ENCODE peak calls at places on chromosomes 1 and 21, in eight cellular contexts. A, D, S, Q, M, B, K and Y are unnamed samples.

GRCh38 chr1:67838180-67838912 is 5.1 kb upstream of the GNG12 start:
- DNase-seq in A (no peak), D (no peak), S (no peak), Q (no peak), M (no peak), B (no peak), K (no peak), Y (no peak)

GRCh38 chr1:145846191-145846590 is 761 bp downstream of the NUDT17 start:
- DNase-seq in A (no peak), D (no peak), S (peak), Q (no peak), M (no peak), B (peak), K (no peak), Y (peak)

GRCh38 chr1:198330982-198331620 is 174.3 kb downstream of the NEK7 start:
- DNase-seq in A (no peak), D (no peak), S (no peak), Q (no peak), M (no peak), B (no peak), K (no peak), Y (no peak)

GRCh38 chr1:165443539-165444289 is 1.2 kb downstream of the RXRG start:
- DNase-seq in A (peak), D (no peak), S (peak), Q (no peak), M (no peak), B (no peak), K (no peak), Y (no peak)

GRCh38 chr1:115641762-115642167 is at the start of gene VANGL1:
- DNase-seq in A (peak), D (peak), S (peak), Q (peak), M (peak), B (peak), K (peak), Y (peak)

GRCh38 chr1:17538428-17539130 is 919 bp upstream of the ARHGEF10L start:
- DNase-seq in A (peak), D (no peak), S (peak), Q (no peak), M (no peak), B (no peak), K (no peak), Y (no peak)

GRCh38 chr1:116820362-116820761 is 66.1 kb downstream of the CD2 start:
- DNase-seq in A (no peak), D (no peak), S (no peak), Q (no peak), M (no peak), B (no peak), K (no peak), Y (no peak)

GRCh38 chr1:67572594-67573221 is 112.3 kb upstream of the GADD45A start:
- DNase-seq in A (no peak), D (peak), S (no peak), Q (no peak), M (peak), B (no peak), K (no peak), Y (no peak)

GRCh38 chr1:55275151-55275748 is 60.1 kb upstream of the USP24 start:
- DNase-seq in A (no peak), D (no peak), S (no peak), Q (no peak), M (no peak), B (peak), K (no peak), Y (no peak)

GRCh38 chr21:15774590-15774989 is 44.8 kb downstream of the USP25 start:
- DNase-seq in A (no peak), D (no peak), S (no peak), Q (no peak), M (no peak), B (no peak), K (no peak), Y (no peak)

GRCh38 chr21:45602106-45602505 is 41.4 kb upstream of the PCBP3 start:
- DNase-seq in A (no peak), D (no peak), S (no peak), Q (no peak), M (no peak), B (no peak), K (peak), Y (no peak)

GRCh38 chr1:3213730-3214129 is 144.7 kb downstream of the PRDM16 start:
- DNase-seq in A (no peak), D (no peak), S (no peak), Q (no peak), M (peak), B (no peak), K (no peak), Y (no peak)

GRCh38 chr1:53334781-53335180 is 6.9 kb upstream of the LRP8 start:
- DNase-seq in A (no peak), D (peak), S (peak), Q (no peak), M (peak), B (no peak), K (peak), Y (no peak)

DNA sequence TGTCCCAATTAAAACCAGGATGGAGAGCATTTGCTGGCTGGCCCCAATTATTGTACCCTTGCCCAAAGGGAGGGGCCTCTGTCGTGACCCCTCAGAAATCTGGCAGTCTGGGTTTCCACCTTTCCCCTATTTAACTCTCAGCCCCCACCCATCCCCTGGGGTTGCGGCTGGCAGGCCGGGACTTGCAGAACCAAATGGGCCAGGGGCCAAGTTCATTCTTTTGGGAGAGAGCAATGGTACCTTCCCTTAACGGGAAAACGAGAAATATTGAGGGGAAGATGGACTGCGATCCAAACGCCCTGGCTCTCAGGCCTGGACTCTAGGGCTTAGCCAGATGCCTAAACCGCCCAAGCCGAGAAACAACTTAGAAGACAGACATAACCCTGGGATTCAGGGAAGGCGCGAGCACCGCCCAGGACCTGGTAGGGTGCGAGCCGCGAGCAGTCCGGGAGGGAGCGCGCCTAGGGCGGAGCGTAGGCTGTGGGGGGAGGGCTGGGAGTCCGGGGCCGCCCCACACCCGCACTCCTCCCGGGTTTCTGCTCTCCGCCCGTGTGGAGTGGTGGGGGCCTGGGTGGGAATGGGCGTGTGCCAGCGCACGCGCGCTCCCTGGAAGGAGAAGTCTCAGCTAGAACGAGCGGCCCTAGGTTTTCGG is at the start of gene SLC27A3:
- DNase-seq in A (peak), D (peak), S (peak), Q (peak), M (peak), B (peak), K (peak), Y (peak)
- TF ChIP-seq POLR2AphosphoS5 in A (peak), D (peak), S (peak), Q (peak), M (peak), B (no peak), K (no peak), Y (no peak)

GRCh38 chr1:90987860-90988259 is 34.0 kb downstream of the ZNF644 start:
- DNase-seq in A (no peak), D (no peak), S (no peak), Q (no peak), M (no peak), B (no peak), K (no peak), Y (no peak)
- TF ChIP-seq POLR2AphosphoS5 in A (no peak), D (no peak), S (no peak), Q (no peak), M (no peak), B (no peak), K (no peak), Y (no peak)

DNA sequence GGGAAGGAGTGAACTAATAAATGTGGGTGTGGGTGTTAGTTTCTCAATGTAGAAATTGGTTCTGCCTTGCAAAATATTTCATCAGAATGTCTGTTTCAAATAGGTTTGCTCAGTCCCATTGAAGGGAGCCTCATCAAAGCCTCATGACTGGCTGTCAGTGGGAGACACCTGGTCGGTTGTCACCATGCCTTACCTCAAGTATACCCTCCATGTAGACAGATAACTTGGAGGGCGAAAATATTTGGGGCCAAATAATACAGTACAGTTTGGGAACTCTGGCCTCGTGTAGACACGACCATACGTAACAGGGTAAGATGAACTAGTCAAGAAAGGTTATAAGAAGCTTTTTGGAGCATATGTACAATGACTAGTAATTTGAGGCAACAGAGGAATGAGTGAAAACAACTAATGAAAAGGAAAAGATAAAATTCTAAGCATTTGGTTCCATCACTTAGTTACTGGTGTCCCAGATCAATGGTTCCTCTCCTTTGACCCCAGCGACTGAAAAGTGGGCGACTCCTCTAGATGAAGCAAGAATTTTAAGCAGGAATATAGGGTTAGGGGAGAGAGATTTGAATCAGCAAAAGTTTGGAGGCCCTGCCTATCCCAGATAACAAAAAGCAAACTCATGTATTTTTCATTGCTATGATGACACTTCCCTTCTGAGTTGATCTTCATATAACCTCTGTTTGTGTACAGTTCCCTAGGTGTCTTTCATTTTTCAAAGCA is 163.9 kb downstream of the LRRC40 start:
- DNase-seq in A (no peak), D (no peak), S (no peak), Q (no peak), M (no peak), B (peak), K (no peak), Y (no peak)
- TF ChIP-seq POLR2AphosphoS5 in A (no peak), D (no peak), S (no peak), Q (no peak), M (no peak), B (no peak), K (no peak), Y (no peak)

DNA sequence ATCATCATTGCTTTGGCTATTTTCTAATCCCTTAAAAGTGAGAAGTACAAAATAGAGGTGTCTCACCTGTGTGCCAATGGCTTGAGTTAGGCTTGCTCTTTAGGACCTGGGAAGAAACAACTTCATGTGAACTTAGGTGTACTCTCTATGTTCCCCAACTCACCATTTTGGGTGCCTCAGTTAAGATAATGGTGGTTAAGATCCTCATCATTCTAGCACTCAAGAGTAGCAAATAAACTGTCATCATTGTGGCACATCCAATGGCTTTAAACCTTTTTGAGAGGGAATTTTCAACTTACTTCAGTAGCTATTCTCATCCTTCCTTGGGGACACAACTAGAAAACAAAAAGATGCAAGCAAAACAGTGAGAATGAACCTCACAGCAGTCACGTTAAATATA is 1.3 kb downstream of the GAS5 start:
- DNase-seq in A (no peak), D (no peak), S (no peak), Q (no peak), M (no peak), B (no peak), K (no peak), Y (no peak)
- TF ChIP-seq POLR2AphosphoS5 in A (no peak), D (no peak), S (peak), Q (no peak), M (no peak), B (no peak), K (no peak), Y (no peak)

GRCh38 chr1:156616463-156616862 is 2.8 kb upstream of the HAPLN2 start:
- DNase-seq in A (peak), D (peak), S (no peak), Q (no peak), M (no peak), B (peak), K (no peak), Y (no peak)
- TF ChIP-seq POLR2AphosphoS5 in A (peak), D (peak), S (no peak), Q (peak), M (no peak), B (peak), K (no peak), Y (no peak)

GRCh38 chr1:2133039-2133878 is 61.3 kb downstream of the FAAP20 start:
- DNase-seq in A (peak), D (peak), S (peak), Q (peak), M (peak), B (peak), K (peak), Y (peak)
- TF ChIP-seq POLR2AphosphoS5 in A (peak), D (peak), S (no peak), Q (peak), M (peak), B (no peak), K (peak), Y (no peak)

GRCh38 chr1:23964235-23964668 is 4.6 kb downstream of the PNRC2 start:
- DNase-seq in A (no peak), D (no peak), S (no peak), Q (no peak), M (no peak), B (no peak), K (no peak), Y (no peak)
- TF ChIP-seq POLR2AphosphoS5 in A (peak), D (no peak), S (no peak), Q (no peak), M (peak), B (no peak), K (no peak), Y (peak)

DNA sequence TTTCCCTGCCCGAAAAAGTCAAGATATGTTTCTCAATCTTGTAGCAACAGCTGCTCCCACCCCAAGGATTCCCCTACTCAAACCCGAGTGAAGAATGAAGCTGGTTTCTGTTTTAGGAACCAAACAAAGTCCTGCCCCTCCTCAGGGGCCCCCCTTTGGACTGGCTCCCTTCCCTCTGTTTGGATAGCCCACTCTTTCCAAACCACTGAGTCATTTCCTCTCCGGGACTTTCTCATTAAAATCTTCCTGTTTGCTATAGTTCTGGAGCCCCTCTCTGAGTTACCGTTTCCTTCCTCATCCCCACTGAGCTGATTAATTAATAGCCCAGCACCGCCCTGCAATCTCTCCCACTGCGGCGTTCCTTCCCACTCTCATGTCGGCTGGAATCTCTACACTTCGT is 101.0 kb downstream of the TSEN15 start:
- DNase-seq in A (no peak), D (no peak), S (no peak), Q (peak), M (no peak), B (no peak), K (no peak), Y (no peak)
- TF ChIP-seq POLR2AphosphoS5 in A (no peak), D (no peak), S (no peak), Q (no peak), M (no peak), B (no peak), K (no peak), Y (no peak)